ENCODE peak calls at places on chromosomes 3 and 15, in eight cellular contexts. G is GM23248, A is IMR-90, T is neural progenitor cell, R is mesenchymal stem cell, E is BJ, H is left lung, K is gastrocnemius medialis. Q is an unnamed sample.

GRCh38 chr3:136750209-136750921 is 1.8 kb downstream of the STAG1 start:
- DNase-seq in E (no peak), G (peak; percentile 36), A (no peak), R (peak; percentile 29), T (no peak), H (no peak), K (no peak), Q (peak; percentile 10)

GRCh38 chr3:20201141-20201540 is 15.1 kb upstream of the SGO1 start:
- DNase-seq in K (no peak), R (no peak), A (no peak), E (no peak), T (no peak), H (no peak), G (no peak), Q (no peak)

GRCh38 chr15:61879219-61879618 is 181.0 kb downstream of the VPS13C start:
- DNase-seq in K (no peak), A (no peak), R (no peak), G (no peak), H (no peak), T (no peak), E (no peak), Q (no peak)

GRCh38 chr3:59482684-59483083 is 432.9 kb upstream of the CFAP20DC start:
- DNase-seq in R (no peak), T (no peak), A (no peak), K (no peak), H (no peak), E (no peak), G (peak; percentile 74), Q (no peak)

GRCh38 chr3:178823140-178823539 is 248.5 kb downstream of the ZMAT3 start:
- DNase-seq in E (no peak), A (no peak), G (no peak), R (no peak), H (no peak), K (no peak), T (no peak), Q (no peak)

GRCh38 chr3:78887608-78888011 is 880.2 kb downstream of the ROBO1 start:
- DNase-seq in H (no peak), K (no peak), A (peak; percentile 60), E (no peak), T (no peak), R (peak; percentile 49), G (peak; percentile 53), Q (peak; percentile 56)

GRCh38 chr3:123535580-123535979 is 49.3 kb downstream of the HACD2 start:
- DNase-seq in R (peak; percentile 63), H (no peak), E (peak; percentile 39), T (no peak), K (no peak), G (peak; percentile 95), A (peak; percentile 75), Q (peak; percentile 61)

GRCh38 chr15:39429898-39430357 is 151.0 kb upstream of the THBS1 start:
- DNase-seq in E (peak; percentile 74), H (no peak), K (no peak), R (peak; percentile 71), G (peak; percentile 86), T (no peak), A (peak; percentile 95), Q (peak; percentile 85)

GRCh38 chr15:80260566-80260965 is 8.6 kb upstream of the CTXND1 start:
- DNase-seq in H (no peak), T (no peak), E (no peak), K (no peak), A (no peak), G (no peak), R (peak; percentile 40), Q (peak; percentile 54)

GRCh38 chr15:80266745-80267144 is 14.7 kb upstream of the CTXND1 start:
- DNase-seq in G (no peak), H (no peak), T (no peak), A (no peak), E (no peak), K (no peak), R (no peak), Q (no peak)

GRCh38 chr15:80265021-80265420 is 13.0 kb upstream of the CTXND1 start:
- DNase-seq in G (peak; percentile 64), R (no peak), E (no peak), H (no peak), T (no peak), K (no peak), A (peak; percentile 17), Q (no peak)

GRCh38 chr15:80266113-80266512 is 14.1 kb upstream of the CTXND1 start:
- DNase-seq in G (no peak), K (no peak), T (no peak), R (no peak), E (no peak), A (no peak), H (no peak), Q (no peak)

DNA sequence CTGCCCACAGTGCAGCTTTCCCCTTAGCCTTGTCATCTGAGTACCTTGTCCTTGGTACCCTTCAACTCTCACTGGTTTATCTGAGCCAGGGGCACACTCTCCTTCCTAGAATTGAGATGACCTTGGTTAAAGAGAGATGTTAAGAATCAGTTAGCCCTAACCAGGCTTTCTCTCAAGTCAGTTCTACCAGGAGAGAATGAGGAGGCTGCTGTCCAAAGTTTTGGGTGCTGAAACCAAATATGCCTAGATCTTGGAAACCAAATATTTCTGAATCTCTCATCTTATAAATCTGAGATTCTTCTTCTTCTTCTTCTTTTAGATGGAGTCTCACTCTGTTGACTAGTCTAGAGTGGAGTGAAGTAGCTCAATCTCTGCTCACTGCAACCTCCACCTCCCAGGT is 12.0 kb upstream of the CTXND1 start:
- DNase-seq in R (peak; percentile 18), K (no peak), G (peak; percentile 39), E (no peak), A (peak; percentile 22), H (no peak), T (peak; percentile 25), Q (peak; percentile 10)
- H3K27me3 ChIP-seq in R (peaks cover 23% of the 10 kb centered on the region), K (peaks cover 8% of the 10 kb centered on the region), G (peaks cover 21% of the 10 kb centered on the region), E (peaks cover 2% of the 10 kb centered on the region), A (peaks cover 36% of the 10 kb centered on the region), H (peaks cover 30% of the 10 kb centered on the region), T (peaks cover 76% of the 10 kb centered on the region), Q (no peaks in the 10 kb centered on the region)

GRCh38 chr3:138950701-138951100 is 3.7 kb downstream of the FOXL2NB start:
- DNase-seq in H (no peak), R (no peak), A (no peak), E (no peak), K (no peak), G (no peak), T (no peak), Q (no peak)

GRCh38 chr3:138949002-138949418 is 2.0 kb downstream of the FOXL2NB start:
- DNase-seq in G (no peak), E (no peak), T (peak; percentile 58), K (no peak), R (no peak), A (no peak), H (no peak), Q (no peak)

GRCh38 chr3:138948371-138949001 is 1.5 kb downstream of the FOXL2NB start:
- DNase-seq in E (no peak), G (no peak), K (no peak), T (no peak), R (no peak), A (no peak), H (no peak), Q (no peak)

GRCh38 chr3:138950006-138950644 is 3.1 kb downstream of the FOXL2NB start:
- DNase-seq in T (peak; percentile 77), A (peak; percentile 28), K (no peak), E (no peak), R (peak; percentile 36), G (peak; percentile 79), H (no peak), Q (peak; percentile 21)

GRCh38 chr3:138949445-138950005 is 2.5 kb downstream of the FOXL2NB start:
- DNase-seq in H (no peak), A (no peak), G (no peak), E (no peak), R (no peak), T (peak; percentile 32), K (no peak), Q (no peak)
- H3K27me3 ChIP-seq in H (peaks cover 99% of the 10 kb centered on the region), A (peaks cover 79% of the 10 kb centered on the region), G (peaks cover 14% of the 10 kb centered on the region), E (peaks cover 52% of the 10 kb centered on the region), R (peaks cover 74% of the 10 kb centered on the region), T (peaks cover 100% of the 10 kb centered on the region), K (peaks cover 84% of the 10 kb centered on the region), Q (peaks cover 77% of the 10 kb centered on the region)

GRCh38 chr3:196968233-196969000 is at the start of gene PIGZ:
- DNase-seq in E (no peak), H (peak; percentile 90), A (no peak), R (no peak), T (peak; percentile 78), G (peak; percentile 76), K (no peak), Q (peak; percentile 27)

GRCh38 chr3:196969001-196969659 is 497 bp upstream of the PIGZ start:
- DNase-seq in K (no peak), A (no peak), E (no peak), H (peak; percentile 92), T (peak; percentile 54), G (peak; percentile 59), R (peak; percentile 28), Q (peak; percentile 6)

GRCh38 chr3:196970547-196971093 is 2.0 kb upstream of the PIGZ start:
- DNase-seq in E (no peak), A (no peak), H (no peak), R (no peak), T (no peak), K (no peak), G (no peak), Q (no peak)

GRCh38 chr3:196971094-196971698 is 2.6 kb upstream of the PIGZ start:
- DNase-seq in H (no peak), E (no peak), T (no peak), K (no peak), R (no peak), A (no peak), G (no peak), Q (no peak)

GRCh38 chr3:196969660-196970546 is 1.3 kb upstream of the PIGZ start:
- DNase-seq in T (peak; percentile 86), A (peak; percentile 35), E (no peak), G (peak; percentile 79), K (no peak), H (peak; percentile 96), R (peak; percentile 45), Q (peak; percentile 35)
- H3K27me3 ChIP-seq in T (peaks cover 70% of the 10 kb centered on the region), A (peaks cover 38% of the 10 kb centered on the region), E (no peaks in the 10 kb centered on the region), G (no peaks in the 10 kb centered on the region), K (no peaks in the 10 kb centered on the region), H (no peaks in the 10 kb centered on the region), R (peaks cover 6% of the 10 kb centered on the region), Q (no peaks in the 10 kb centered on the region)

GRCh38 chr15:98294126-98294525 is 333.6 kb downstream of the ARRDC4 start:
- DNase-seq in K (no peak), E (no peak), R (no peak), T (no peak), H (no peak), A (no peak), G (no peak), Q (no peak)

GRCh38 chr15:98292442-98293240 is 332.1 kb downstream of the ARRDC4 start:
- DNase-seq in H (peak; percentile 79), T (peak; percentile 84), A (no peak), R (peak; percentile 6), E (no peak), G (peak; percentile 36), K (no peak), Q (no peak)

DNA sequence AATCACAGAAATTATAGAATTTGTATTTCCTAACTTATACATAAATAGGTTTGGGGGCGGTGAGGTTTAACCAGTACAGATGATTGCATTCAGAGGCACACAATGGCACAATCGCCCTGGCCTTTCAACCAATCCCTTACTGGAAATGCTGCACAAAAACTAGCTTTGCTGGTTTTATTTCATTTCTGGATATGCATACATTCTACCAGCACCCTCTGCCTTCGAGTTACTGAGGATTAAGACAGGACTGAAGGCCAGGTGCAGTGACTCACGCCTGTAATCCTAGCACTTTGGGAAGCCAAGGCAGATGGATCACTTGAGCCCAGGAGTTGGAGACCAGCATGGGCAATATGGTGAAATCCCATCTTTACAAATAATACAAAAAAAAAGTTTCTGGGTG is 336.1 kb downstream of the ARRDC4 start:
- DNase-seq in H (no peak), E (no peak), G (no peak), A (no peak), T (no peak), R (no peak), K (no peak), Q (no peak)
- H3K27me3 ChIP-seq in H (peaks cover 42% of the 10 kb centered on the region), E (peaks cover 9% of the 10 kb centered on the region), G (peaks cover 26% of the 10 kb centered on the region), A (no peaks in the 10 kb centered on the region), T (peaks cover 33% of the 10 kb centered on the region), R (peaks cover 21% of the 10 kb centered on the region), K (peaks cover 7% of the 10 kb centered on the region), Q (no peaks in the 10 kb centered on the region)

Q was measured in fibroblast of lung.